ENCODE peak calls at places on chromosomes 3 and 15, in ten cellular contexts. W is AG04450, F is K562, D is aorta, T is cardiac muscle cell, U is neuronal stem cell, P is tibial artery, K is HCT116, A is IMR-90, X is HAP-1. L is an unnamed sample. For H3K27me3, the result is how much of the 10 kb centered on the place peaks cover.

GRCh38 chr3:139301183-139301582 is 42.6 kb upstream of the MRPS22 start:
- DNase-seq in P (no peak), F (no peak), D (peak), K (no peak), W (no peak), A (peak), X (no peak), T (no peak), U (no peak), L (no peak)

GRCh38 chr15:71154607-71155200 is 39.4 kb downstream of the THSD4 start:
- DNase-seq in A (no peak), X (no peak), U (no peak), F (no peak), P (no peak), K (no peak), W (no peak), T (no peak), D (no peak), L (no peak)

GRCh38 chr15:31263751-31264533 is 62.7 kb upstream of the KLF13 start:
- DNase-seq in P (peak), W (no peak), U (no peak), D (peak), X (no peak), K (no peak), T (no peak), F (no peak), A (no peak), L (peak)

GRCh38 chr15:44286814-44287555 is 1.5 kb upstream of the GOLM2 start:
- DNase-seq in F (no peak), D (no peak), P (no peak), U (no peak), K (no peak), W (no peak), X (no peak), A (no peak), T (no peak), L (no peak)

GRCh38 chr3:19334120-19334519 is 185.8 kb downstream of the KCNH8 start:
- DNase-seq in P (no peak), F (no peak), U (no peak), D (no peak), A (no peak), W (no peak), T (no peak), X (no peak), K (no peak), L (no peak)

GRCh38 chr15:29018406-29018805 is 132.6 kb downstream of the APBA2 start:
- DNase-seq in A (no peak), T (no peak), F (no peak), X (no peak), D (no peak), K (no peak), U (no peak), W (no peak), P (no peak), L (no peak)

GRCh38 chr3:39147711-39148115 is 5.7 kb downstream of the CSRNP1 start:
- DNase-seq in A (peak), F (no peak), P (peak), X (no peak), T (no peak), U (no peak), K (no peak), D (no peak), W (no peak), L (peak)

GRCh38 chr3:107208796-107209195 is 168.4 kb upstream of the CCDC54 start:
- DNase-seq in A (peak), W (no peak), U (no peak), K (no peak), T (no peak), F (no peak), P (no peak), X (no peak), D (no peak), L (no peak)

GRCh38 chr3:113436794-113437193 is 4.5 kb downstream of the CFAP44 start:
- DNase-seq in K (no peak), T (no peak), W (peak), X (no peak), A (peak), U (no peak), F (no peak), D (no peak), P (no peak), L (no peak)

GRCh38 chr3:42055291-42055690 is 35.9 kb upstream of the TRAK1 start:
- DNase-seq in D (no peak), F (no peak), A (peak), T (no peak), W (no peak), K (no peak), P (no peak), X (no peak), U (no peak), L (no peak)

GRCh38 chr3:13951184-13951583 is 71.3 kb upstream of the WNT7A start:
- DNase-seq in P (no peak), A (no peak), U (no peak), D (no peak), T (no peak), W (no peak), X (no peak), K (no peak), F (no peak), L (no peak)

GRCh38 chr3:66038384-66038725 is 363 bp downstream of the MAGI1 start:
- DNase-seq in W (no peak), D (peak), F (no peak), P (no peak), X (no peak), K (no peak), A (no peak), U (no peak), T (no peak), L (no peak)

GRCh38 chr3:120451670-120452220 is 953 bp upstream of the FSTL1 start:
- DNase-seq in K (no peak), P (no peak), D (no peak), W (no peak), U (no peak), F (no peak), X (no peak), T (peak), A (no peak), L (no peak)

GRCh38 chr3:143951351-143951971 is 20.2 kb upstream of the DIPK2A start:
- DNase-seq in D (no peak), T (peak), F (peak), U (peak), X (peak), A (peak), K (peak), P (no peak), W (no peak), L (peak)

GRCh38 chr3:102712896-102713295 is 278.1 kb downstream of the ZPLD1 start:
- DNase-seq in U (no peak), K (no peak), W (no peak), T (no peak), X (no peak), F (no peak), A (no peak), P (no peak), D (no peak), L (no peak)

GRCh38 chr15:48424076-48424475 is 92.8 kb downstream of the DUT start:
- DNase-seq in A (peak), F (no peak), T (no peak), W (no peak), K (no peak), P (no peak), X (no peak), U (no peak), D (no peak), L (no peak)

GRCh38 chr3:134364936-134365765 is 9.1 kb downstream of the AMOTL2 start:
- DNase-seq in A (no peak), U (no peak), T (no peak), X (no peak), K (no peak), P (peak), D (peak), W (no peak), F (no peak), L (no peak)

GRCh38 chr15:82093774-82094211 is 48.0 kb upstream of the MEX3B start:
- DNase-seq in X (no peak), U (no peak), W (peak), T (no peak), F (peak), K (no peak), A (peak), P (no peak), D (no peak), L (no peak)

GRCh38 chr15:74378853-74379252 is 11.4 kb upstream of the CYP11A1 start:
- DNase-seq in X (no peak), W (no peak), K (no peak), F (no peak), U (no peak), T (no peak), A (peak), D (peak), P (no peak), L (peak)

GRCh38 chr3:46682156-46682555 is 11.3 kb downstream of the ALS2CL start:
- DNase-seq in F (no peak), D (no peak), X (no peak), W (no peak), U (no peak), A (no peak), K (no peak), T (no peak), P (no peak), L (no peak)

GRCh38 chr15:92921215-92922131 is 21.3 kb downstream of the CHD2 start:
- DNase-seq in X (no peak), P (no peak), W (no peak), K (peak), U (no peak), F (no peak), D (no peak), A (peak), T (no peak), L (no peak)

GRCh38 chr15:96408591-96409183 is 78.2 kb downstream of the NR2F2 start:
- DNase-seq in W (no peak), F (peak), X (no peak), T (no peak), U (no peak), D (no peak), A (no peak), K (no peak), P (no peak), L (no peak)

GRCh38 chr15:64634576-64635485 is 140.6 kb downstream of the RBPMS2 start:
- DNase-seq in K (no peak), W (no peak), A (no peak), X (peak), T (peak), D (no peak), U (peak), P (no peak), F (no peak), L (peak)

GRCh38 chr15:65916664-65917406 is 47.5 kb downstream of the RAB11A start:
- DNase-seq in K (no peak), D (peak), U (peak), X (peak), A (peak), W (peak), P (peak), T (peak), F (peak), L (peak)

GRCh38 chr15:34012461-34013028 is 26.5 kb downstream of the AVEN start:
- DNase-seq in K (no peak), P (no peak), T (no peak), X (no peak), F (no peak), A (no peak), D (no peak), U (no peak), W (no peak), L (no peak)

GRCh38 chr3:34106879-34107278 is 308.4 kb downstream of the PDCD6IP start:
- DNase-seq in K (peak), F (peak), A (no peak), U (peak), W (no peak), X (peak), P (no peak), T (peak), D (no peak), L (no peak)

GRCh38 chr15:60091150-60091549 is 87.0 kb downstream of the FOXB1 start:
- DNase-seq in K (no peak), U (no peak), F (no peak), T (no peak), W (peak), X (no peak), D (no peak), A (peak), P (no peak), L (no peak)

GRCh38 chr3:49648354-49649057 is 25.6 kb upstream of the APEH start:
- DNase-seq in W (no peak), X (no peak), T (no peak), D (no peak), U (no peak), K (no peak), F (peak), P (no peak), A (no peak), L (no peak)

GRCh38 chr3:151387443-151388241 is 3.1 kb upstream of the P2RY12 start:
- DNase-seq in U (no peak), D (no peak), P (no peak), X (no peak), A (no peak), K (no peak), F (no peak), W (no peak), T (no peak), L (no peak)

GRCh38 chr3:25812644-25813043 is 22.8 kb downstream of the OXSM start:
- DNase-seq in P (no peak), A (no peak), F (no peak), T (no peak), K (no peak), X (no peak), U (no peak), D (no peak), W (no peak), L (no peak)

GRCh38 chr15:33392453-33392852 is 81.7 kb downstream of the RYR3 start:
- DNase-seq in F (no peak), A (no peak), K (no peak), U (no peak), P (no peak), X (no peak), W (no peak), T (no peak), D (no peak), L (no peak)

DNA sequence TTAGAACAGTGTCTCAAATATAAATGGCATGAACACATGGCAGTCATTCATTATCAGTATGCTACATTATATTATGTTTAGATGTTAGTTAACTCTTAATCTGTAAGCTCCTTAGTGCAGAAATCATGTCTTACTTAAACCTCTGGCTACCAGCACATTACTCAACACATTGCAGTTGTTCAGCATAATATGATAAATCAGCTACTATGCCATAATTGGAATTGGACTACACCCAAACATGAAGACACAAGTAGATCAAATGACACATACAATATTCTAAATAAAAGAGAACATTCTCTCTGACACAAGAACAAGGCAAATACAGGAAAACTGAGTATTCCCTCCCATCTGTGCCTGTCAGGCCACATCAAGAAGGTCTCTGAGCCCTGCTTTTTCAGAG is 116.1 kb downstream of the PCCB start:
- DNase-seq in A (peak), F (no peak), X (no peak), K (no peak), T (no peak), D (no peak), W (peak), P (no peak), U (no peak), L (no peak)
- H3K27me3 ChIP-seq in A (under half), F (under half), X (under half), K (under half), T (under half), D (under half), W (under half), P (under half), U (under half), L (under half)

GRCh38 chr15:51251591-51251990 is 86.8 kb downstream of the CYP19A1 start:
- DNase-seq in W (no peak), F (no peak), P (no peak), T (no peak), X (no peak), K (no peak), A (no peak), D (no peak), U (no peak), L (no peak)

GRCh38 chr15:51250217-51251011 is 88.0 kb downstream of the CYP19A1 start:
- DNase-seq in X (no peak), F (no peak), D (no peak), U (no peak), K (no peak), P (no peak), W (no peak), A (no peak), T (no peak), L (no peak)

GRCh38 chr15:51255533-51255932 is 82.9 kb downstream of the CYP19A1 start:
- DNase-seq in F (no peak), T (no peak), P (no peak), W (no peak), X (no peak), A (no peak), U (no peak), D (no peak), K (no peak), L (no peak)

GRCh38 chr15:51253385-51253784 is 85.0 kb downstream of the CYP19A1 start:
- DNase-seq in K (no peak), A (no peak), P (no peak), F (no peak), D (no peak), U (no peak), W (no peak), T (no peak), X (no peak), L (no peak)
- H3K27me3 ChIP-seq in K (under half), A (half or more), P (under half), F (under half), D (under half), U (under half), W (under half), T (under half), X (under half), L (under half)

DNA sequence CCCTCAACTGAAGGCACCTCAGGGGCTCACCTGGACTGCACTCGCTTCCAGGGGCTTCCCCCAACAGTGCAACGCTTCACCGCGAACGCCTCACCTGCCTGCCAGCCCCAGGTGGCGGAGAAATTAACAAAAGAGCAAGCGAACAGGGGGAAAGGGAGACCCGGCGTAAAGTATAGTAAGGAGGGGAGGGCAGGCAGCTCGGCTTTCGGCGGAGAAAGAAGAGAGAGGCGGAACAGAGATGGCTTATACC is 473 bp downstream of the MB21D2 start:
- DNase-seq in P (no peak), K (no peak), W (no peak), D (no peak), T (no peak), U (no peak), X (no peak), F (no peak), A (no peak), L (peak)
- H3K27me3 ChIP-seq in P (under half), K (under half), W (under half), D (under half), T (half or more), U (under half), X (under half), F (under half), A (under half), L (under half)

GRCh38 chr3:129535075-129535474 is 6.6 kb downstream of the RHO start:
- DNase-seq in P (no peak), T (no peak), F (no peak), A (no peak), K (no peak), X (no peak), D (no peak), W (no peak), U (no peak), L (no peak)

GRCh38 chr3:129536374-129536667 is 6.7 kb upstream of the H1-8 start:
- DNase-seq in U (no peak), F (no peak), W (no peak), A (no peak), T (no peak), K (no peak), P (no peak), D (no peak), X (no peak), L (no peak)

GRCh38 chr3:129534428-129535027 is 6.1 kb downstream of the RHO start:
- DNase-seq in F (no peak), P (no peak), W (no peak), U (no peak), T (no peak), A (no peak), X (no peak), K (no peak), D (no peak), L (no peak)

GRCh38 chr3:129539201-129539600 is 3.8 kb upstream of the H1-8 start:
- DNase-seq in U (no peak), X (no peak), P (no peak), W (no peak), T (no peak), F (no peak), K (no peak), A (no peak), D (no peak), L (no peak)

GRCh38 chr3:129536806-129537205 is 6.2 kb upstream of the H1-8 start:
- DNase-seq in K (no peak), D (no peak), A (no peak), F (no peak), T (no peak), X (no peak), U (no peak), P (no peak), W (no peak), L (no peak)
- H3K27me3 ChIP-seq in K (under half), D (under half), A (under half), F (under half), T (under half), X (under half), U (under half), P (under half), W (under half), L (under half)

GRCh38 chr3:98556164-98557130 is 24.7 kb downstream of the GPR15 start:
- DNase-seq in F (no peak), X (no peak), D (no peak), W (no peak), T (no peak), A (no peak), K (peak), U (no peak), P (no peak), L (peak)

GRCh38 chr3:98553751-98554150 is 22.0 kb downstream of the GPR15 start:
- DNase-seq in T (no peak), A (no peak), X (no peak), K (no peak), W (no peak), U (no peak), D (no peak), P (no peak), F (peak), L (no peak)

GRCh38 chr3:98553021-98553563 is 21.3 kb downstream of the GPR15 start:
- DNase-seq in X (no peak), D (no peak), F (no peak), W (no peak), P (no peak), T (no peak), U (no peak), A (no peak), K (no peak), L (no peak)

GRCh38 chr3:98554580-98554979 is 22.8 kb downstream of the GPR15 start:
- DNase-seq in T (no peak), U (no peak), W (no peak), D (no peak), X (no peak), P (no peak), F (no peak), A (no peak), K (no peak), L (no peak)

GRCh38 chr3:98555025-98555379 is 23.2 kb downstream of the GPR15 start:
- DNase-seq in A (no peak), T (no peak), K (peak), U (no peak), X (no peak), P (no peak), W (no peak), F (no peak), D (no peak), L (no peak)
- H3K27me3 ChIP-seq in A (under half), T (under half), K (under half), U (under half), X (under half), P (under half), W (under half), F (under half), D (under half), L (under half)

GRCh38 chr15:39936187-39936586 is 2.3 kb downstream of the EIF2AK4 start:
- DNase-seq in F (no peak), P (no peak), W (no peak), T (no peak), X (no peak), K (no peak), A (peak), D (no peak), U (no peak), L (no peak)

GRCh38 chr15:39935241-39935640 is 1.3 kb downstream of the EIF2AK4 start:
- DNase-seq in A (no peak), U (no peak), F (no peak), T (no peak), K (no peak), W (no peak), X (no peak), P (no peak), D (no peak), L (no peak)

GRCh38 chr15:39936681-39937080 is 2.8 kb downstream of the EIF2AK4 start:
- DNase-seq in T (no peak), F (no peak), K (no peak), D (no peak), P (no peak), X (no peak), A (no peak), W (no peak), U (no peak), L (no peak)

GRCh38 chr15:39931615-39932014 is 2.3 kb upstream of the EIF2AK4 start:
- DNase-seq in X (no peak), T (no peak), K (no peak), D (no peak), U (no peak), F (no peak), W (no peak), A (no peak), P (no peak), L (no peak)

DNA sequence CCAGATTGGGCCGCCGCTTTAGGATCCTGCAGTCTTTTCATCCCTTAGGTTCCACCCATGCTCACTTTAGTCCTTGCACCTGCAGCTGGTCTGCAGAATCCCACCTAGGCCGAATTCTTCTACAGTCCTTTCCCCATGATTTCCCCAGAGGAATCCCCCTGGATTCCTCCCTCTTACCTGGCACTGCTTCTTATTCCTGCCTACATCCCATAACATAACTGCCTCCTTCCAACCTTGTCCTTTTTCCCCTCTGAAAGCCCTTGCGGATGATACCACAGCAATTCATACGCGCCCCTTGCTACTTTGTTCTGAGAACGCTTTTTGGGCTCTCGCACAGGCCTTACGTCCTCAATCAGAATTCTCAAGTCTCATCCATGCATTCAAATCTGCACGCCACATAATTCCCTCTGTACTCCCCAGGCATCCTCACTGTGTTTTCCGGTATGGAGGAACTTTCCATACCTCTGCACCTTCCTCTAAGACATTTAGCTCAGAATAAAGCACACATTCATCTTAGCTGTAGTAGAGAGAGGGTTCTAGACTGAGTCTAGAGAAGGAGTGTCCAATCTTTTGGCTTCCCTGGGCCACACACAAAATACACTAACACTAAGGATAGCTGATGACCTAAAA is 615 bp downstream of the EIF2AK4 start:
- DNase-seq in P (no peak), T (peak), A (no peak), X (peak), F (no peak), U (peak), W (no peak), D (no peak), K (no peak), L (no peak)
- H3K27me3 ChIP-seq in P (under half), T (under half), A (under half), X (under half), F (under half), U (under half), W (under half), D (under half), K (under half), L (under half)